ENCODE peak calls at places on chromosomes 4 and X, in six cellular contexts. X, E, H, P, D and S are unnamed samples.
A peak's percentile ranks its signal among the peaks of the same experiment; 100 is the strongest.

GRCh38 chr4:23425570-23425969 is 464.3 kb downstream of the PPARGC1A start:
- DNase-seq in X (no peak), E (no peak), H (no peak), P (no peak), D (no peak), S (no peak)

GRCh38 chr4:107893171-107894137 is 37.9 kb upstream of the CYP2U1 start:
- DNase-seq in X (no peak), E (no peak), H (peak; percentile 74), P (peak; percentile 63), D (no peak), S (no peak)

GRCh38 chrX:150489359-150490015 is 78.9 kb upstream of the MTM1 start:
- DNase-seq in X (no peak), E (no peak), H (no peak), P (no peak), D (no peak), S (no peak)

GRCh38 chrX:153585827-153586226 is 13.1 kb downstream of the CCNQ start:
- DNase-seq in X (no peak), E (no peak), H (no peak), P (no peak), D (no peak), S (no peak)

GRCh38 chr4:8073206-8073863 is 85.3 kb downstream of the ABLIM2 start:
- DNase-seq in X (no peak), E (no peak), H (no peak), P (no peak), D (no peak), S (peak; percentile 19)

GRCh38 chrX:26007462-26007861 is 130.7 kb upstream of the MAGEB18 start:
- DNase-seq in X (no peak), E (no peak), H (no peak), P (no peak), D (no peak), S (no peak)

GRCh38 chr4:21226637-21227538 is 526.6 kb downstream of the PACRGL start:
- DNase-seq in X (no peak), E (no peak), H (no peak), P (no peak), D (no peak), S (no peak)

GRCh38 chr4:27910227-27910626 is 1049.6 kb downstream of the STIM2 start:
- DNase-seq in X (no peak), E (no peak), H (no peak), P (no peak), D (no peak), S (no peak)

GRCh38 chr4:87973283-87974169 is 2.0 kb upstream of the SPP1 start:
- DNase-seq in X (peak; percentile 49), E (no peak), H (peak; percentile 61), P (peak; percentile 65), D (peak; percentile 60), S (peak; percentile 56)

GRCh38 chr4:18075823-18076433 is 54.4 kb upstream of the LCORL start:
- DNase-seq in X (peak; percentile 67), E (no peak), H (no peak), P (no peak), D (no peak), S (no peak)

GRCh38 chr4:124753941-124754581 is 41.5 kb upstream of the ANKRD50 start:
- DNase-seq in X (no peak), E (no peak), H (peak; percentile 53), P (no peak), D (no peak), S (peak; percentile 57)

GRCh38 chrX:19889582-19890342 is 2.4 kb upstream of the SH3KBP1 start:
- DNase-seq in X (peak; percentile 92), E (no peak), H (peak; percentile 68), P (peak; percentile 64), D (no peak), S (no peak)

GRCh38 chrX:54074826-54075225 is 30.6 kb upstream of the PHF8 start:
- DNase-seq in X (no peak), E (no peak), H (no peak), P (no peak), D (no peak), S (no peak)

GRCh38 chr4:101187837-101188236 is 159.5 kb downstream of the PPP3CA start:
- DNase-seq in X (no peak), E (no peak), H (peak; percentile 38), P (no peak), D (no peak), S (no peak)

GRCh38 chr4:76607846-76608245 is 172.8 kb downstream of the SHROOM3 start:
- DNase-seq in X (no peak), E (no peak), H (no peak), P (no peak), D (no peak), S (no peak)

GRCh38 chrX:46927718-46928117 is 15.5 kb downstream of the JADE3 start:
- DNase-seq in X (no peak), E (no peak), H (no peak), P (no peak), D (no peak), S (no peak)

GRCh38 chr4:177117256-177117655 is 192.4 kb upstream of the NEIL3 start:
- DNase-seq in X (no peak), E (no peak), H (no peak), P (no peak), D (no peak), S (no peak)

GRCh38 chrX:22987452-22987851 is 12.3 kb upstream of the DDX53 start:
- DNase-seq in X (no peak), E (no peak), H (peak; percentile 31), P (peak; percentile 10), D (no peak), S (no peak)

GRCh38 chr4:85399270-85399669 is 75.7 kb upstream of the ARHGAP24 start:
- DNase-seq in X (peak; percentile 63), E (no peak), H (no peak), P (no peak), D (no peak), S (no peak)

GRCh38 chr4:86891785-86892638 is at the start of gene C4orf36:
- DNase-seq in X (peak; percentile 77), E (peak; percentile 77), H (peak; percentile 87), P (peak; percentile 41), D (no peak), S (peak; percentile 88)

GRCh38 chr4:101400096-101400495 is 52.8 kb upstream of the PPP3CA start:
- DNase-seq in X (no peak), E (no peak), H (peak; percentile 14), P (peak; percentile 10), D (no peak), S (no peak)

GRCh38 chrX:13167444-13168207 is 123.2 kb upstream of the FAM9C start:
- DNase-seq in X (peak; percentile 4), E (no peak), H (peak; percentile 29), P (peak; percentile 81), D (peak; percentile 13), S (no peak)

GRCh38 chr4:101019313-101019712 is 328.0 kb downstream of the PPP3CA start:
- DNase-seq in X (no peak), E (no peak), H (no peak), P (no peak), D (no peak), S (no peak)

GRCh38 chr4:137531951-137532868 is at the start of gene PCDH18:
- DNase-seq in X (peak; percentile 71), E (peak; percentile 97), H (peak; percentile 55), P (peak; percentile 99), D (peak; percentile 92), S (peak; percentile 69)

GRCh38 chr4:23022032-23022431 is 329.3 kb downstream of the GBA3 start:
- DNase-seq in X (no peak), E (no peak), H (peak; percentile 69), P (peak; percentile 37), D (peak; percentile 75), S (no peak)

GRCh38 chr4:59748433-59748832 is 1451.7 kb upstream of the ADGRL3 start:
- DNase-seq in X (no peak), E (no peak), H (no peak), P (no peak), D (no peak), S (no peak)

GRCh38 chr4:2914220-2915126 is 48.7 kb downstream of the NOP14 start:
- DNase-seq in X (peak; percentile 53), E (no peak), H (no peak), P (no peak), D (no peak), S (no peak)

GRCh38 chrX:153411255-153411987 is at the start of gene ZFP92:
- DNase-seq in X (no peak), E (no peak), H (no peak), P (peak; percentile 3), D (no peak), S (peak; percentile 62)

GRCh38 chr4:4424499-4425115 is 37.7 kb downstream of the NSG1 start:
- DNase-seq in X (no peak), E (no peak), H (no peak), P (no peak), D (no peak), S (no peak)

GRCh38 chrX:1239681-1240142 is 27.3 kb upstream of the CRLF2 start:
- DNase-seq in X (peak; percentile 81), E (peak; percentile 84), H (no peak), P (no peak), D (no peak), S (peak; percentile 90)

GRCh38 chrX:38755319-38755718 is 45.9 kb upstream of the MID1IP1 start:
- DNase-seq in X (peak; percentile 1), E (no peak), H (no peak), P (no peak), D (no peak), S (no peak)
- TF ChIP-seq CTCF in X (no peak), E (no peak), H (no peak), P (no peak), D (no peak), S (no peak)

GRCh38 chr4:1155314-1155713 is 17.1 kb downstream of the SPON2 start:
- DNase-seq in X (no peak), E (no peak), H (no peak), P (no peak), D (no peak), S (no peak)
- H3K4me3 ChIP-seq in X (no peak overlapping the region), E (no peak overlapping the region), H (no peak overlapping the region), P (no peak overlapping the region), D (no peak overlapping the region), S (no peak overlapping the region)

DNA sequence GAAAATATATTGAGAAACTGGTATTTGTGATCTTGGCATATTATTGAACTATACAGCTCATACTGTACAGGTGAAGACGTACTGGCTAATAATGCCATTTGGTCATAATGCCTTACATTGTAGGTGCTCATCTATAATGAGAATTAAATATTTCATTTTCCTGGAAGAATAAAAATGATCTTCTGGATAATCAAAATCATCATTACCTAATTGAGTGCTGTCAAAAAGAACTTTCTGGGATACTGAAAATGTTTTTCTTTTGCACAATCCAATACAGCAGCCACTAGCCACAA is 4.1 kb downstream of the RASGEF1B start:
- DNase-seq in X (no peak), E (no peak), H (no peak), P (no peak), D (no peak), S (no peak)
- TF ChIP-seq CTCF in X (no peak), E (no peak), H (no peak), P (no peak), D (no peak), S (no peak)

GRCh38 chrX:138504254-138504653 is 207.3 kb downstream of the FGF13 start:
- DNase-seq in X (no peak), E (no peak), H (no peak), P (no peak), D (no peak), S (no peak)
- H3K4me3 ChIP-seq in X (no peak overlapping the region), E (peak overlapping the region; percentile 12), H (no peak overlapping the region), P (no peak overlapping the region), D (no peak overlapping the region), S (no peak overlapping the region)

DNA sequence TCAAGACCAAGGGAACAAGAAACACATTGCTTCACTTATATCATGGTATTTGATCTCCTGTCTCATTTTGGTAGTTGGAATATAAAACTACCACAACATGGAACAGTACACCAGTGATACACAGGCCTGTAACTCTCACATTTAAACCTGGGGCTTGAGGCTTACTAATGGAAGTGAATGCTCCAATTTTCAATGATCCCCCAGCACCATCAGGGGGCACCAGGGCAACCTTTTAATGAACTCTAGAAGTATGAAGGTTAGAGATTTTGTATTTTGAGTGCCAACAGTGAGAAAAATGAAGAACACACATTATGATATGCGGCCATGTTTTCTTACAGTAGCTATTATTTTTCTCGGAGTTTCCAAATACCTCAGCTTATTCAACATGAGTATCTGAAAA is 50.7 kb downstream of the C4orf33 start:
- DNase-seq in X (no peak), E (no peak), H (no peak), P (no peak), D (no peak), S (no peak)
- TF ChIP-seq CTCF in X (no peak), E (no peak), H (no peak), P (no peak), D (no peak), S (no peak)